ENCODE peak calls at places on chromosomes 13 and 19, in nine cellular contexts. C is body of pancreas, O is PC-3, V is tibial nerve, W is pancreas, L is lower lobe of right lung, M is ovary, N is fibroblast of lung, B is H1. P is an unnamed sample. For H3K9me3, H3K4me1 and H3K27me3, the result is how much of the 10 kb centered on the place peaks cover.

GRCh38 chr13:44128522-44128921 is 245.1 kb upstream of the SERP2 start:
- DNase-seq in C (no peak), O (no peak), V (no peak), W (no peak), L (no peak), M (no peak), N (peak), B (no peak), P (no peak)

GRCh38 chr13:95530178-95530577 is 22.3 kb upstream of the CLDN10 start:
- DNase-seq in C (peak), O (peak), V (no peak), W (no peak), L (peak), M (no peak), N (peak), B (no peak), P (peak)

GRCh38 chr13:74406439-74406838 is 272.2 kb upstream of the KLF12 start:
- DNase-seq in C (no peak), O (no peak), V (no peak), W (no peak), L (no peak), M (no peak), N (no peak), B (no peak), P (no peak)

GRCh38 chr19:37594982-37595382 is 306 bp downstream of the ZNF540 start:
- DNase-seq in C (peak), O (no peak), V (peak), W (peak), L (peak), M (peak), N (no peak), B (no peak), P (peak)

GRCh38 chr13:78121459-78122348 is 203.1 kb upstream of the EDNRB start:
- DNase-seq in C (peak), O (peak), V (peak), W (peak), L (no peak), M (peak), N (peak), B (no peak), P (no peak)

GRCh38 chr13:32391101-32391620 is 36.8 kb downstream of the N4BP2L1 start:
- DNase-seq in C (no peak), O (no peak), V (no peak), W (no peak), L (no peak), M (no peak), N (no peak), B (no peak), P (no peak)

GRCh38 chr13:33649212-33649917 is 168.6 kb upstream of the RFC3 start:
- DNase-seq in C (no peak), O (peak), V (no peak), W (no peak), L (no peak), M (no peak), N (peak), B (no peak), P (no peak)

GRCh38 chr19:32104465-32105235 is 240.8 kb upstream of the ZNF507 start:
- DNase-seq in C (no peak), O (peak), V (no peak), W (no peak), L (no peak), M (no peak), N (peak), B (no peak), P (no peak)

GRCh38 chr19:51347209-51347928 is 5.4 kb upstream of the VSIG10L start:
- DNase-seq in C (no peak), O (no peak), V (no peak), W (no peak), L (no peak), M (no peak), N (no peak), B (no peak), P (no peak)

GRCh38 chr19:51971624-51972023 is 15.0 kb downstream of the ZNF350 start:
- DNase-seq in C (no peak), O (no peak), V (no peak), W (no peak), L (no peak), M (no peak), N (peak), B (no peak), P (no peak)

GRCh38 chr19:1942934-1943555 is 2.1 kb downstream of the CSNK1G2 start:
- DNase-seq in C (no peak), O (no peak), V (no peak), W (no peak), L (no peak), M (no peak), N (no peak), B (no peak), P (peak)

GRCh38 chr19:18339703-18340102 is 695 bp upstream of the PGPEP1 start:
- DNase-seq in C (no peak), O (peak), V (no peak), W (no peak), L (no peak), M (no peak), N (no peak), B (no peak), P (no peak)

GRCh38 chr19:1247747-1248453 is 483 bp upstream of the MIDN start:
- DNase-seq in C (peak), O (peak), V (no peak), W (peak), L (peak), M (peak), N (peak), B (no peak), P (peak)

GRCh38 chr19:7213628-7214328 is 80.4 kb downstream of the INSR start:
- DNase-seq in C (no peak), O (no peak), V (no peak), W (no peak), L (no peak), M (no peak), N (no peak), B (no peak), P (no peak)

GRCh38 chr19:13212759-13213330 is 62.6 kb downstream of the IER2 start:
- DNase-seq in C (peak), O (peak), V (peak), W (peak), L (peak), M (peak), N (peak), B (no peak), P (peak)

GRCh38 chr13:27008733-27009132 is 162.9 kb downstream of the USP12 start:
- DNase-seq in C (no peak), O (no peak), V (no peak), W (no peak), L (no peak), M (no peak), N (no peak), B (no peak), P (no peak)

GRCh38 chr19:16200038-16200775 is 2.5 kb downstream of the AP1M1 start:
- DNase-seq in C (no peak), O (no peak), V (peak), W (no peak), L (peak), M (no peak), N (peak), B (no peak), P (no peak)

GRCh38 chr19:13208964-13209796 is 59.0 kb downstream of the IER2 start:
- DNase-seq in C (no peak), O (no peak), V (no peak), W (no peak), L (no peak), M (no peak), N (no peak), B (no peak), P (no peak)

GRCh38 chr19:27720155-27720554 is 1492.8 kb downstream of the UQCRFS1 start:
- DNase-seq in C (no peak), O (no peak), V (no peak), W (no peak), L (no peak), M (no peak), N (no peak), B (no peak), P (no peak)
- H3K9me3 ChIP-seq in C (half or more), O (under half), V (half or more), W (under half), L (under half), M (under half), N (under half), B (half or more), P (under half)

GRCh38 chr13:99045396-99045795 is 67.5 kb upstream of the DOCK9 start:
- DNase-seq in C (no peak), O (no peak), V (no peak), W (no peak), L (no peak), M (no peak), N (peak), B (no peak), P (no peak)
- H3K4me1 ChIP-seq in C (under half), O (half or more), V (under half), W (under half), L (under half), M (under half), N (under half), B (under half), P (under half)

DNA sequence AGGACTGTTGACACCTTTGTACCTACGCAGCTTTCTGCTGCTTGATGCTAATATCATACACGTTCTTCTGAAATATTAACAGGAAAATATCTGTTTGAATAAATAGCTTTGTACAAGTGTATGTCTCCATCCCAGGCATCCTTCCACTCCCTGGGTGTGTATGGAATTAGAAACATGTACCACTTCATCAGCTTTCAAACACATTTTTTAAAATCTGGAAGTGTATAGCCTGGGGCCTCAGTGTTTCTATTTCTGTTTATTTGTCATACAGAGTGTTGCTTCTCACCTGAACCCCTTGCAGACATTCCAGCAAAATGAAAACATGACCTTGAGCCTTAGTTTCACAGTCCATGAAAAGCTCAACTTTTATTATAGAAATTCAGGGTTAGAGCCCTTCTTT is 168.6 kb downstream of the ITGBL1 start:
- DNase-seq in C (no peak), O (no peak), V (no peak), W (no peak), L (no peak), M (no peak), N (no peak), B (no peak), P (no peak)
- H3K27me3 ChIP-seq in C (under half), O (under half), V (under half), W (under half), L (under half), M (under half), N (under half), B (under half), P (under half)

GRCh38 chr19:43895727-43896126 is 39.4 kb downstream of the ZNF45 start:
- DNase-seq in C (no peak), O (no peak), V (no peak), W (no peak), L (no peak), M (no peak), N (no peak), B (no peak), P (no peak)
- H3K9me3 ChIP-seq in C (under half), O (under half), V (half or more), W (under half), L (under half), M (under half), N (under half), B (under half), P (half or more)

DNA sequence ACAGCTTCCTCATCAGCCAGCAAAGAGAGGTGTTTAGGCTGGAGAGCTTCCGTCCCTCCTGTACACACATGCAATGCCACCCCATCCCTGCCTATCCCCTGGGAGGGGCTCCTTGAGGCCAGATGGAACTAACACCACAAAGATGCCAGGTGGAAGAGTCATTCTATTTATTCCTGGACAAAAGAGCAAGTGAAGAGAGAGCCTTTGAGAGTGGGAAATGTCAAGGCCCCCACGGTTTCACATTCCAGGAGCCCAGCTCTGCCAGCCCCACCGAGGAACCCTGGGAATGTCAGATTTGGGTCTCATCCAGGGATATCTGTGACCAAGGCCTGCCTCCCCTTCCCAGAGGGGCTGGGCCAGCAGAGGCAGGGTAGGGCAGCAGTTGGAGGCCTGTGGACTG is 30.8 kb upstream of the IGFL1 start:
- DNase-seq in C (no peak), O (no peak), V (no peak), W (no peak), L (no peak), M (no peak), N (no peak), B (no peak), P (no peak)
- H3K4me1 ChIP-seq in C (under half), O (under half), V (under half), W (under half), L (under half), M (under half), N (under half), B (under half), P (under half)

DNA sequence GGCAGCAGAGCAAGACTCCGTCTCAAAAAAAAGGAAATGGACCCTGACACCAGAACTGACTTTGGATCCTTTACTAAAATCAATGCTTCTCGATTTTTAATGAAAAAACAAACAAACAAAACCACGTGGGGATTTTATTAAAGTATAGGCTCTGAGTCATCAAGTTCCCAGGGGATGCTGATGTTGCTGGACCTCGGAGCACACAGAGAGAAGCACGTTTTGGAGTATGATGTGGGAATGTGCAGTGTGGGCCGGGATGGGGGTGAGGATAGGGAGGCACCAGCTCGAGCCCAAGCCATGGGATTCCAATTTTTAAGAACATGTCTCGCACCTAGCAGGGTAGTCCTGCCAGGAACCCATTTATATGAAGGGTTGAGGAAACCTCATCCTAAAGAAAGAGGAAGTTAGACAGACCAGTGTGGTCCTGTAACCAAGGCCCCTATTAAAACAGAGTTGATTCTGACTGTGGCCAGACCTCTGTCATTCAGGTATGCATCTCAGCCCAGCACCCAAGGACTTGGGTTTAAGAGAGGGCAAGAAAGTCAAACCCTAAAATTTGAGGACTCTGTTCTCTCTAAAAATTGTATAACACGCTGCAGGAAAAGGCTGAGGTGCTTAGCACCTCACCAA is 6.4 kb downstream of the FLT1 start:
- DNase-seq in C (no peak), O (no peak), V (no peak), W (no peak), L (no peak), M (no peak), N (no peak), B (no peak), P (no peak)
- H3K27me3 ChIP-seq in C (under half), O (half or more), V (under half), W (under half), L (under half), M (under half), N (under half), B (under half), P (under half)

GRCh38 chr13:80677227-80677626 is 336.3 kb upstream of the SPRY2 start:
- DNase-seq in C (no peak), O (no peak), V (no peak), W (no peak), L (no peak), M (no peak), N (no peak), B (no peak), P (no peak)

GRCh38 chr13:80680786-80681366 is 339.9 kb upstream of the SPRY2 start:
- DNase-seq in C (no peak), O (no peak), V (no peak), W (no peak), L (no peak), M (no peak), N (no peak), B (no peak), P (no peak)

GRCh38 chr13:80684525-80685017 is 343.6 kb upstream of the SPRY2 start:
- DNase-seq in C (no peak), O (no peak), V (no peak), W (no peak), L (no peak), M (no peak), N (no peak), B (no peak), P (no peak)

DNA sequence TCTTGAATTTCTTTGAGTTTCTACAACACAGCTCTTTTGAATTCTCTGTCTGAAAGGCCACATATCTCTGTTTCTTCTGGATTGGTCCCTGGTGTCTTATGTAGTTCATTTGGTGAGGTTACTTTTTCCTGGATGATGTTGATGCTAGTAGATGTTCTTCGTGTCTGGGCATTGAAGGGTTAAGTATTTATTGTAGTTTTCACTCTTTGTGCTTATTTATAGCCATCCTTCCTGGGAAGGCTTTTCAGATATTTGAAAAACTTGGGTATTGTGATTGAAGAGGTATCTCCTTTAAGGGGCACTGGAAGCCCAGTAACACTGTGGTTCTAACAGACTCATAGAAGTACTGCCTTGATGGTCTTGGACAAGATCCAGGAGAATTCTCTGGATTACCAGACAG is 338.5 kb upstream of the SPRY2 start:
- DNase-seq in C (no peak), O (no peak), V (no peak), W (no peak), L (no peak), M (no peak), N (no peak), B (no peak), P (no peak)
- H3K9me3 ChIP-seq in C (under half), O (under half), V (under half), W (under half), L (under half), M (under half), N (under half), B (under half), P (under half)